ENCODE peak calls at places on chromosomes 3 and 15, in eight cellular contexts. Z, Q, N, D, A, Y, S and L are unnamed samples. For H3K36me3, the result is how much of the 10 kb centered on the place peaks cover.

GRCh38 chr15:73127302-73127936 is 75.2 kb downstream of the NEO1 start:
- DNase-seq in Z (no peak), Q (peak), N (no peak), D (peak), A (no peak), Y (no peak), S (no peak), L (no peak)

GRCh38 chr15:44081223-44082013 is 113.7 kb downstream of the FRMD5 start:
- DNase-seq in Z (no peak), Q (no peak), N (no peak), D (peak), A (no peak), Y (no peak), S (no peak), L (no peak)

GRCh38 chr15:51580385-51580784 is 42.2 kb downstream of the DMXL2 start:
- DNase-seq in Z (no peak), Q (no peak), N (no peak), D (no peak), A (no peak), Y (no peak), S (no peak), L (no peak)

GRCh38 chr3:187741403-187742350 is 3.6 kb downstream of the BCL6 start:
- DNase-seq in Z (peak), Q (peak), N (peak), D (peak), A (peak), Y (peak), S (peak), L (peak)

GRCh38 chr3:55482496-55483195 is 4.5 kb downstream of the WNT5A start:
- DNase-seq in Z (no peak), Q (no peak), N (no peak), D (peak), A (no peak), Y (no peak), S (peak), L (no peak)

GRCh38 chr3:15535757-15536156 is 14.3 kb upstream of the COLQ start:
- DNase-seq in Z (no peak), Q (peak), N (no peak), D (no peak), A (no peak), Y (no peak), S (no peak), L (no peak)

GRCh38 chr3:56754753-56755365 is 46.9 kb downstream of the ARHGEF3 start:
- DNase-seq in Z (no peak), Q (peak), N (no peak), D (no peak), A (no peak), Y (no peak), S (no peak), L (peak)

GRCh38 chr3:71537211-71537611 is 46.3 kb downstream of the FOXP1 start:
- DNase-seq in Z (no peak), Q (no peak), N (no peak), D (peak), A (no peak), Y (no peak), S (peak), L (peak)

GRCh38 chr3:177860236-177860635 is 663.0 kb upstream of the TBL1XR1 start:
- DNase-seq in Z (no peak), Q (no peak), N (no peak), D (no peak), A (no peak), Y (no peak), S (no peak), L (no peak)

GRCh38 chr15:94186770-94187331 is 44.5 kb upstream of the MCTP2 start:
- DNase-seq in Z (no peak), Q (no peak), N (no peak), D (no peak), A (no peak), Y (no peak), S (no peak), L (no peak)

GRCh38 chr15:70111203-70112017 is 13.7 kb upstream of the TLE3 start:
- DNase-seq in Z (peak), Q (no peak), N (peak), D (peak), A (peak), Y (peak), S (peak), L (peak)

GRCh38 chr15:35206060-35206675 is 121.1 kb upstream of the NANOGP8 start:
- DNase-seq in Z (no peak), Q (no peak), N (no peak), D (peak), A (no peak), Y (no peak), S (no peak), L (no peak)

GRCh38 chr15:25178835-25179672 is 224.3 kb downstream of the SNRPN start:
- DNase-seq in Z (peak), Q (no peak), N (no peak), D (no peak), A (peak), Y (peak), S (no peak), L (peak)

GRCh38 chr3:49769516-49769915 is 16.8 kb downstream of the IP6K1 start:
- DNase-seq in Z (no peak), Q (no peak), N (no peak), D (no peak), A (no peak), Y (no peak), S (no peak), L (no peak)

GRCh38 chr3:188278717-188279324 is 124.9 kb downstream of the LPP start:
- DNase-seq in Z (no peak), Q (no peak), N (no peak), D (no peak), A (peak), Y (no peak), S (no peak), L (no peak)

GRCh38 chr3:59192473-59192872 is 142.6 kb upstream of the CFAP20DC start:
- DNase-seq in Z (no peak), Q (no peak), N (no peak), D (peak), A (no peak), Y (no peak), S (no peak), L (no peak)

GRCh38 chr15:41558400-41559238 is at the start of gene TYRO3:
- DNase-seq in Z (peak), Q (peak), N (peak), D (peak), A (peak), Y (peak), S (peak), L (peak)

GRCh38 chr3:99966657-99967420 is 147.5 kb downstream of the FILIP1L start:
- DNase-seq in Z (no peak), Q (no peak), N (no peak), D (peak), A (no peak), Y (no peak), S (no peak), L (peak)

GRCh38 chr3:173865900-173866498 is 468.5 kb downstream of the NLGN1 start:
- DNase-seq in Z (no peak), Q (no peak), N (no peak), D (no peak), A (no peak), Y (no peak), S (no peak), L (no peak)

GRCh38 chr3:134542287-134542686 is 56.4 kb downstream of the CEP63 start:
- DNase-seq in Z (no peak), Q (no peak), N (no peak), D (no peak), A (no peak), Y (no peak), S (no peak), L (no peak)

GRCh38 chr3:139112230-139112558 is 67.5 kb upstream of the PRR23C start:
- DNase-seq in Z (no peak), Q (no peak), N (no peak), D (no peak), A (no peak), Y (no peak), S (no peak), L (no peak)

GRCh38 chr3:151753846-151754245 is 20.1 kb downstream of the AADACL2 start:
- DNase-seq in Z (no peak), Q (no peak), N (no peak), D (no peak), A (no peak), Y (no peak), S (no peak), L (no peak)

GRCh38 chr3:150319900-150320299 is 88.2 kb upstream of the TSC22D2 start:
- DNase-seq in Z (no peak), Q (no peak), N (no peak), D (peak), A (no peak), Y (no peak), S (no peak), L (no peak)

GRCh38 chr15:88015228-88015860 is 241.2 kb downstream of the NTRK3 start:
- DNase-seq in Z (peak), Q (no peak), N (no peak), D (no peak), A (no peak), Y (no peak), S (no peak), L (no peak)

GRCh38 chr15:91908401-91908800 is 54.9 kb downstream of the SLCO3A1 start:
- DNase-seq in Z (no peak), Q (no peak), N (no peak), D (peak), A (no peak), Y (no peak), S (no peak), L (no peak)

GRCh38 chr3:126551066-126551838 is 7.5 kb downstream of the C3orf22 start:
- DNase-seq in Z (no peak), Q (no peak), N (peak), D (no peak), A (peak), Y (peak), S (no peak), L (peak)

GRCh38 chr3:59408047-59408624 is 358.3 kb upstream of the CFAP20DC start:
- DNase-seq in Z (no peak), Q (no peak), N (no peak), D (no peak), A (no peak), Y (no peak), S (no peak), L (no peak)

GRCh38 chr15:70017025-70017424 is 80.7 kb downstream of the TLE3 start:
- DNase-seq in Z (no peak), Q (no peak), N (no peak), D (no peak), A (no peak), Y (no peak), S (no peak), L (no peak)

GRCh38 chr15:92377083-92377789 is 16.4 kb upstream of the ST8SIA2 start:
- DNase-seq in Z (peak), Q (no peak), N (no peak), D (no peak), A (no peak), Y (no peak), S (no peak), L (no peak)

GRCh38 chr3:53493997-53494791 is at the start of gene CACNA1D:
- DNase-seq in Z (no peak), Q (no peak), N (no peak), D (no peak), A (no peak), Y (peak), S (peak), L (no peak)
- H3K4me3 ChIP-seq in Z (peak), Q (no peak), N (peak), D (peak), A (peak), Y (peak), S (peak), L (peak)

DNA sequence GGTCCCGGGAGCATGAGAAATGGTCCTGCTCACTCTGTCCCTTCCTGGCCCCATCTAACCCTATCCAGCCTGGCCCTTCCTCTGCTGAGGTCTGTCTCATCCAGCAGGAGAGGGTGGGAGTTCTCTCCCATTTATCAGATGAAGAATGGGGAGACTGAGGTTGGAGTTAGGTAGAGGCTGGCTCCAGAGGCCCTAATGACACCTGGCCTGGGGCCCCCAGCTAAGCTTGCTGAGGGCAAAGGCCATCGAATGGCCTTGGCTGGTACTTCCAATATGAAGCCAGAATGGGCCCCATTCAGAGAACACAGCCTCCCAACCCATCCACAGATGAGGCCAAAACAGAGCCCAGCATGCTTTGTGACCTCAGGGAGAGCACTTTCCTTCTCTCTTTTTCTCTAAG is 1.4 kb downstream of the CAMK1 start:
- DNase-seq in Z (no peak), Q (no peak), N (no peak), D (no peak), A (no peak), Y (no peak), S (no peak), L (no peak)
- H3K27ac ChIP-seq in Z (peak), Q (no peak), N (peak), D (peak), A (no peak), Y (peak), S (peak), L (no peak)

GRCh38 chr3:5122741-5123706 is 932 bp downstream of the ARL8B start:
- DNase-seq in Z (peak), Q (peak), N (peak), D (peak), A (peak), Y (peak), S (peak), L (peak)
- H3K36me3 ChIP-seq in Z (under half), Q (under half), N (under half), D (under half), A (under half), Y (under half), S (under half), L (under half)

GRCh38 chr3:155871746-155872158 is 1.3 kb downstream of the GMPS start:
- DNase-seq in Z (no peak), Q (no peak), N (no peak), D (peak), A (no peak), Y (no peak), S (no peak), L (no peak)

GRCh38 chr3:155870945-155871745 is 695 bp downstream of the GMPS start:
- DNase-seq in Z (peak), Q (peak), N (peak), D (no peak), A (peak), Y (peak), S (peak), L (peak)

GRCh38 chr3:155872904-155873646 is 2.6 kb downstream of the GMPS start:
- DNase-seq in Z (no peak), Q (no peak), N (no peak), D (no peak), A (no peak), Y (no peak), S (no peak), L (no peak)

GRCh38 chr3:155870133-155870944 is at the start of gene GMPS:
- DNase-seq in Z (peak), Q (peak), N (peak), D (peak), A (peak), Y (peak), S (peak), L (peak)

GRCh38 chr3:155869664-155870063 is 786 bp upstream of the GMPS start:
- DNase-seq in Z (no peak), Q (no peak), N (no peak), D (no peak), A (no peak), Y (no peak), S (no peak), L (no peak)
- H3K4me3 ChIP-seq in Z (peak), Q (peak), N (peak), D (peak), A (peak), Y (peak), S (peak), L (no peak)

GRCh38 chr15:100341662-100342560 is at the start of gene ADAMTS17:
- DNase-seq in Z (peak), Q (peak), N (peak), D (peak), A (peak), Y (peak), S (peak), L (peak)
- H3K27ac ChIP-seq in Z (peak), Q (peak), N (peak), D (no peak), A (peak), Y (peak), S (peak), L (peak)

GRCh38 chr3:97958396-97958795 is 13.8 kb downstream of the RIOX2 start:
- DNase-seq in Z (no peak), Q (no peak), N (no peak), D (no peak), A (no peak), Y (no peak), S (no peak), L (no peak)
- H3K36me3 ChIP-seq in Z (under half), Q (under half), N (under half), D (under half), A (under half), Y (under half), S (under half), L (under half)

GRCh38 chr15:36883705-36884355 is 216.5 kb downstream of the MEIS2 start:
- DNase-seq in Z (peak), Q (peak), N (peak), D (peak), A (peak), Y (peak), S (peak), L (peak)
- H3K4me3 ChIP-seq in Z (peak), Q (no peak), N (peak), D (peak), A (peak), Y (peak), S (peak), L (peak)

GRCh38 chr3:186538779-186539178 is 5.4 kb downstream of the CRYGS start:
- DNase-seq in Z (no peak), Q (no peak), N (no peak), D (no peak), A (no peak), Y (no peak), S (no peak), L (no peak)

GRCh38 chr3:186544281-186544680 is at the start of gene CRYGS:
- DNase-seq in Z (no peak), Q (no peak), N (no peak), D (no peak), A (no peak), Y (no peak), S (no peak), L (no peak)

GRCh38 chr3:186536883-186537553 is 7.2 kb downstream of the CRYGS start:
- DNase-seq in Z (no peak), Q (no peak), N (no peak), D (no peak), A (no peak), Y (no peak), S (no peak), L (no peak)

DNA sequence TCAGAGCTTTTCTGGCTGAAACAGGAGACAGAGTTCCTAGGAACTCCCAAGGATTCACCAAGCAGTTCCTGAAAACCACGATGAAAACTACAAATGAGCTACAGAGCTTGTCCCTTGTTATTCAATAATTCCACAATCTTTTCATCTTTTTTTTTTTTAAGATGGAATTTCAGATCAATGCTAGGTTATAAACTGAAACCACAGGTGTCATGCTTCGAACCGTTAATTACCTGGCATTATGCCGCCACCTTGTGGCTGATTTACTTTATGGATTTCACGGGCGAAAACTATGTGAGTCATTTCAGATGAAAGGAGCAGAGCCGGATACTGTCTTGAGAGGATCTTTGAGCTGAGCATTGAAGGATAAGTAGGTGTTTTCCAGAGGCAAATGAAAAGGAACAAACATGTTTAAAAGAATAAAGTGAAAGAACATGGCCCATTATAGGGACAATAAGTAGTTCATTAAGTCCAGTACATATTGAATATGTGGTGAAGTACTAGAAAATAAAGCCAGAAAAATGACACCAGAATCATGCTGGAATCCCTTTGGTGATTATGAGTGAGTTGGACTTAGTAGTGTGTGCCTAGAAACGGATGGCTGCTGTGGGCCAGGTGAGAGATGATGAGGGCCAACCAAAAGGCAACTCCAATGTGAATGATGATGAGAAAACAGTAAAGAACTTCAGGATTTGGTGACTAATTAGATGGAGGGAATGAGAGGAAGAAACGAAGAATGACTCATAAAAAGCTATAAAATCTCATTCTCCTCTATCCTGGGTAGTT is 3.5 kb downstream of the CRYGS start:
- DNase-seq in Z (peak), Q (peak), N (peak), D (peak), A (no peak), Y (peak), S (peak), L (no peak)
- H3K27ac ChIP-seq in Z (no peak), Q (no peak), N (no peak), D (no peak), A (no peak), Y (no peak), S (no peak), L (no peak)

DNA sequence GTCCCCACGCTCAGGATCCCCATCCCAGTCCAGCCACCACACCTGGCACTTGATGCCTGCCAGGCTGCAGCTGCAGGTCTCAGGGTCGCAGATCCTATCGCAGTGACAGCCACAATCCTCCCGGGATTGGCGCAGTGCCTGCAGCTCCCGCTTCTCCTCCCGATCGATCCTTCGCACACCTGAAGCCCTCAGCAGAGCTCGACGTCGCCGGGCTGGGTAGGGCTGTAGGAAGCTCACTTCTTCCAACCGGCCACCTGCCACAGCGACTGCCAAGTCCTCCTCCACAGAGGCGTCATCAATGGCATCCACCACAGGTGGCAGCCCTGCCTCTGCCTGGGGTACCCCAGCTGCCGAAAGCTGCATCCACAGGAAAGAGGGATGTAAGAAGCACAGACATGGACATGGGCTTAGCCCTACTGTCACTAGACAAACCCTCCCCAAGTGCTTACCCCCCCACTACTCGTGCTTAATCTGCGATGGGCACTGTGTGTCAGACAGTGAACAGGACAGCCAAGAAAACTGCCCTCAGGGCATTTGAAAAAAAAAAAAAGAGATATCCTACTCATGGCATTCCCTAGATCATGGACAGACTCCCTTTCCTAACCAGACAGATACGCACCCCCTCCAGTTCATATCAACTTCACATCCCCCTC is 9.2 kb downstream of the CSRNP1 start:
- DNase-seq in Z (no peak), Q (no peak), N (peak), D (no peak), A (peak), Y (no peak), S (peak), L (no peak)
- H3K36me3 ChIP-seq in Z (half or more), Q (under half), N (under half), D (under half), A (under half), Y (half or more), S (under half), L (under half)

GRCh38 chr15:64246364-64247189 is 83.8 kb upstream of the PPIB start:
- DNase-seq in Z (no peak), Q (no peak), N (no peak), D (peak), A (no peak), Y (no peak), S (no peak), L (no peak)
- H3K4me3 ChIP-seq in Z (no peak), Q (no peak), N (no peak), D (no peak), A (no peak), Y (no peak), S (no peak), L (no peak)